ENCODE peak calls at places on chromosomes 3 and 15, in seven cellular contexts. M, F, Z, E, V, U and B are unnamed samples.

GRCh38 chr3:153173758-153174516 is 11.9 kb downstream of the RAP2B start:
- DNase-seq in V (no peak), E (no peak), M (no peak), U (no peak), Z (no peak), F (no peak), B (no peak)

GRCh38 chr3:42118762-42119361 is 27.7 kb downstream of the TRAK1 start:
- DNase-seq in U (peak), E (peak), M (peak), Z (peak), F (peak), V (peak), B (peak)

GRCh38 chr3:45426161-45426560 is 37.8 kb downstream of the LARS2 start:
- DNase-seq in M (no peak), V (no peak), Z (no peak), F (no peak), E (no peak), U (no peak), B (no peak)

GRCh38 chr15:38853608-38854007 is 289.0 kb upstream of the RASGRP1 start:
- DNase-seq in M (peak), U (no peak), E (no peak), F (peak), Z (peak), V (no peak), B (peak)

GRCh38 chr3:192850501-192850981 is 67.1 kb downstream of the MB21D2 start:
- DNase-seq in Z (no peak), U (no peak), F (no peak), V (no peak), M (peak), E (no peak), B (peak)

GRCh38 chr15:94331731-94332130 is 100.4 kb downstream of the MCTP2 start:
- DNase-seq in F (no peak), V (no peak), M (no peak), E (no peak), U (no peak), Z (no peak), B (no peak)

GRCh38 chr3:171813897-171814460 is 3.7 kb upstream of the PLD1 start:
- DNase-seq in F (no peak), V (no peak), M (peak), U (no peak), Z (no peak), E (no peak), B (no peak)

GRCh38 chr3:65748326-65748725 is 290.4 kb downstream of the MAGI1 start:
- DNase-seq in U (no peak), M (no peak), F (no peak), Z (no peak), E (no peak), V (no peak), B (no peak)

GRCh38 chr3:134427400-134428111 is 53.3 kb upstream of the AMOTL2 start:
- DNase-seq in U (no peak), V (peak), M (no peak), F (no peak), Z (peak), E (no peak), B (no peak)

GRCh38 chr3:15427981-15428380 is 583 bp downstream of the EAF1 start:
- DNase-seq in V (no peak), F (peak), Z (no peak), E (no peak), U (no peak), M (no peak), B (no peak)

GRCh38 chr3:113200351-113200750 is 11.0 kb upstream of the BOC start:
- DNase-seq in F (no peak), V (no peak), E (no peak), Z (no peak), M (no peak), U (no peak), B (no peak)